ENCODE peak calls at places on chromosomes 12 and 14, in six cellular contexts. One of them, this sample, is unnamed. For H3K4me1, the result is how much of the 10 kb centered on the place peaks cover.

GRCh38 chr14:69685217-69685616 is 73.8 kb downstream of the SUSD6 start:
- DNase-seq in suprapubic skin: no peak
- DNase-seq in adrenal gland: no peak
- DNase-seq in tibial artery: no peak
- DNase-seq in HepG2: no peak
- DNase-seq in left lung: no peak
- DNase-seq in this sample: no peak

GRCh38 chr12:69442894-69443293 is 27.3 kb upstream of the FRS2 start:
- DNase-seq in HepG2: no peak
- DNase-seq in suprapubic skin: no peak
- DNase-seq in adrenal gland: no peak
- DNase-seq in left lung: no peak
- DNase-seq in tibial artery: no peak
- DNase-seq in this sample: no peak

GRCh38 chr12:22234561-22234960 is 99.9 kb downstream of the ST8SIA1 start:
- DNase-seq in adrenal gland: no peak
- DNase-seq in suprapubic skin: no peak
- DNase-seq in tibial artery: no peak
- DNase-seq in left lung: no peak
- DNase-seq in HepG2: no peak
- DNase-seq in this sample: no peak

GRCh38 chr14:93628048-93628447 is 160.2 kb downstream of the PRIMA1 start:
- DNase-seq in adrenal gland: no peak
- DNase-seq in HepG2: no peak
- DNase-seq in suprapubic skin: no peak
- DNase-seq in tibial artery: no peak
- DNase-seq in left lung: no peak
- DNase-seq in this sample: no peak

GRCh38 chr14:93044601-93045000 is 71.1 kb downstream of the ITPK1 start:
- DNase-seq in adrenal gland: no peak
- DNase-seq in suprapubic skin: no peak
- DNase-seq in HepG2: no peak
- DNase-seq in left lung: peak
- DNase-seq in tibial artery: no peak
- DNase-seq in this sample: no peak

GRCh38 chr12:45259732-45260480 is 44.0 kb downstream of the ANO6 start:
- DNase-seq in tibial artery: no peak
- DNase-seq in adrenal gland: no peak
- DNase-seq in suprapubic skin: no peak
- DNase-seq in left lung: no peak
- DNase-seq in HepG2: peak
- DNase-seq in this sample: no peak

GRCh38 chr14:83342590-83342989 is 1808.9 kb upstream of the SEL1L start:
- DNase-seq in tibial artery: peak
- DNase-seq in HepG2: no peak
- DNase-seq in adrenal gland: no peak
- DNase-seq in suprapubic skin: peak
- DNase-seq in left lung: no peak
- DNase-seq in this sample: no peak

GRCh38 chr12:68305278-68305677 is 26.9 kb downstream of the MDM1 start:
- DNase-seq in adrenal gland: no peak
- DNase-seq in tibial artery: no peak
- DNase-seq in suprapubic skin: no peak
- DNase-seq in left lung: no peak
- DNase-seq in HepG2: no peak
- DNase-seq in this sample: no peak

GRCh38 chr12:92403210-92404175 is 257.8 kb upstream of the BTG1 start:
- DNase-seq in tibial artery: no peak
- DNase-seq in adrenal gland: no peak
- DNase-seq in left lung: no peak
- DNase-seq in HepG2: no peak
- DNase-seq in suprapubic skin: no peak
- DNase-seq in this sample: peak

GRCh38 chr12:99232324-99232723 is 415.2 kb upstream of the GARIN6 start:
- DNase-seq in adrenal gland: no peak
- DNase-seq in suprapubic skin: no peak
- DNase-seq in tibial artery: no peak
- DNase-seq in HepG2: no peak
- DNase-seq in left lung: no peak
- DNase-seq in this sample: no peak

GRCh38 chr14:68794856-68795601 is 2.2 kb upstream of the ZFP36L1 start:
- DNase-seq in tibial artery: peak
- DNase-seq in adrenal gland: peak
- DNase-seq in suprapubic skin: no peak
- DNase-seq in HepG2: no peak
- DNase-seq in left lung: no peak
- DNase-seq in this sample: peak

GRCh38 chr14:31939934-31940333 is 137.2 kb upstream of the ARHGAP5 start:
- DNase-seq in suprapubic skin: no peak
- DNase-seq in HepG2: no peak
- DNase-seq in left lung: no peak
- DNase-seq in adrenal gland: no peak
- DNase-seq in tibial artery: no peak
- DNase-seq in this sample: no peak

GRCh38 chr12:107091381-107091780 is 2.0 kb downstream of the CRY1 start:
- DNase-seq in adrenal gland: peak
- DNase-seq in tibial artery: no peak
- DNase-seq in HepG2: no peak
- DNase-seq in left lung: no peak
- DNase-seq in suprapubic skin: no peak
- DNase-seq in this sample: no peak

GRCh38 chr12:51549637-51550036 is 41.4 kb upstream of the SCN8A start:
- DNase-seq in left lung: no peak
- DNase-seq in HepG2: no peak
- DNase-seq in suprapubic skin: no peak
- DNase-seq in adrenal gland: no peak
- DNase-seq in tibial artery: no peak
- DNase-seq in this sample: no peak

GRCh38 chr12:21428241-21428640 is 9.2 kb upstream of the PYROXD1 start:
- DNase-seq in HepG2: no peak
- DNase-seq in suprapubic skin: no peak
- DNase-seq in left lung: no peak
- DNase-seq in tibial artery: no peak
- DNase-seq in adrenal gland: no peak
- DNase-seq in this sample: no peak

GRCh38 chr14:64095620-64096019 is 198.6 kb downstream of the ESR2 start:
- DNase-seq in suprapubic skin: no peak
- DNase-seq in adrenal gland: no peak
- DNase-seq in left lung: no peak
- DNase-seq in tibial artery: no peak
- DNase-seq in HepG2: no peak
- DNase-seq in this sample: no peak

GRCh38 chr14:50045039-50045711 is 71.2 kb downstream of the VCPKMT start:
- DNase-seq in adrenal gland: peak
- DNase-seq in HepG2: peak
- DNase-seq in left lung: peak
- DNase-seq in suprapubic skin: peak
- DNase-seq in tibial artery: peak
- DNase-seq in this sample: peak

GRCh38 chr14:87522575-87522974 is 470.4 kb downstream of the GALC start:
- DNase-seq in adrenal gland: no peak
- DNase-seq in suprapubic skin: no peak
- DNase-seq in left lung: no peak
- DNase-seq in HepG2: no peak
- DNase-seq in tibial artery: no peak
- DNase-seq in this sample: no peak

GRCh38 chr12:50326636-50327284 is 43.4 kb upstream of the LIMA1 start:
- DNase-seq in HepG2: peak
- DNase-seq in tibial artery: no peak
- DNase-seq in adrenal gland: peak
- DNase-seq in suprapubic skin: no peak
- DNase-seq in left lung: peak
- DNase-seq in this sample: no peak

GRCh38 chr14:91041450-91041849 is 19.0 kb downstream of the RPS6KA5 start:
- DNase-seq in adrenal gland: no peak
- DNase-seq in left lung: no peak
- DNase-seq in tibial artery: no peak
- DNase-seq in suprapubic skin: no peak
- DNase-seq in HepG2: no peak
- DNase-seq in this sample: no peak

GRCh38 chr12:89708793-89709156 is at the start of gene ATP2B1:
- DNase-seq in tibial artery: peak
- DNase-seq in HepG2: peak
- DNase-seq in adrenal gland: peak
- DNase-seq in suprapubic skin: peak
- DNase-seq in left lung: peak
- DNase-seq in this sample: peak

GRCh38 chr12:43241971-43242370 is 310.0 kb downstream of the ADAMTS20 start:
- DNase-seq in tibial artery: no peak
- DNase-seq in HepG2: no peak
- DNase-seq in adrenal gland: no peak
- DNase-seq in left lung: no peak
- DNase-seq in suprapubic skin: no peak
- DNase-seq in this sample: no peak

GRCh38 chr12:12562016-12562483 is 613 bp downstream of the DUSP16 start:
- DNase-seq in tibial artery: no peak
- DNase-seq in adrenal gland: peak
- DNase-seq in HepG2: no peak
- DNase-seq in left lung: no peak
- DNase-seq in suprapubic skin: peak
- DNase-seq in this sample: peak

GRCh38 chr14:55123101-55123500 is 6.0 kb upstream of the LGALS3 start:
- DNase-seq in HepG2: no peak
- DNase-seq in left lung: peak
- DNase-seq in suprapubic skin: no peak
- DNase-seq in tibial artery: no peak
- DNase-seq in adrenal gland: no peak
- DNase-seq in this sample: no peak

GRCh38 chr14:64878775-64879634 is 702 bp downstream of the SPTB start:
- DNase-seq in tibial artery: no peak
- DNase-seq in adrenal gland: no peak
- DNase-seq in HepG2: no peak
- DNase-seq in suprapubic skin: peak
- DNase-seq in left lung: no peak
- DNase-seq in this sample: no peak

GRCh38 chr14:60125918-60126317 is 34.2 kb downstream of the PCNX4 start:
- DNase-seq in tibial artery: no peak
- DNase-seq in adrenal gland: no peak
- DNase-seq in suprapubic skin: no peak
- DNase-seq in HepG2: no peak
- DNase-seq in left lung: no peak
- DNase-seq in this sample: no peak

GRCh38 chr12:102302553-102302952 is 104.9 kb upstream of the PMCH start:
- DNase-seq in adrenal gland: no peak
- DNase-seq in suprapubic skin: no peak
- DNase-seq in left lung: no peak
- DNase-seq in HepG2: no peak
- DNase-seq in tibial artery: no peak
- DNase-seq in this sample: no peak

GRCh38 chr14:21092147-21093011 is 6.1 kb downstream of the ZNF219 start:
- DNase-seq in adrenal gland: peak
- DNase-seq in suprapubic skin: peak
- DNase-seq in left lung: peak
- DNase-seq in HepG2: peak
- DNase-seq in tibial artery: peak
- DNase-seq in this sample: peak
- H3K4me1 ChIP-seq in adrenal gland: under half
- H3K4me1 ChIP-seq in suprapubic skin: under half
- H3K4me1 ChIP-seq in left lung: under half
- H3K4me1 ChIP-seq in HepG2: under half
- H3K4me1 ChIP-seq in tibial artery: under half
- H3K4me1 ChIP-seq in this sample: under half

GRCh38 chr14:101449114-101449513 is 112.2 kb upstream of the DIO3 start:
- DNase-seq in adrenal gland: no peak
- DNase-seq in tibial artery: no peak
- DNase-seq in HepG2: no peak
- DNase-seq in suprapubic skin: no peak
- DNase-seq in left lung: no peak
- DNase-seq in this sample: no peak

GRCh38 chr14:101444116-101444515 is 117.2 kb upstream of the DIO3 start:
- DNase-seq in left lung: no peak
- DNase-seq in tibial artery: no peak
- DNase-seq in suprapubic skin: no peak
- DNase-seq in adrenal gland: no peak
- DNase-seq in HepG2: no peak
- DNase-seq in this sample: no peak

GRCh38 chr14:101442451-101442850 is 118.8 kb upstream of the DIO3 start:
- DNase-seq in adrenal gland: no peak
- DNase-seq in HepG2: no peak
- DNase-seq in suprapubic skin: no peak
- DNase-seq in left lung: no peak
- DNase-seq in tibial artery: no peak
- DNase-seq in this sample: peak

GRCh38 chr14:101445278-101445677 is 116.0 kb upstream of the DIO3 start:
- DNase-seq in HepG2: no peak
- DNase-seq in suprapubic skin: no peak
- DNase-seq in adrenal gland: no peak
- DNase-seq in left lung: no peak
- DNase-seq in tibial artery: no peak
- DNase-seq in this sample: no peak

GRCh38 chr14:101446387-101446969 is 114.8 kb upstream of the DIO3 start:
- DNase-seq in HepG2: no peak
- DNase-seq in suprapubic skin: no peak
- DNase-seq in tibial artery: no peak
- DNase-seq in adrenal gland: no peak
- DNase-seq in left lung: no peak
- DNase-seq in this sample: no peak
- H3K4me1 ChIP-seq in HepG2: under half
- H3K4me1 ChIP-seq in suprapubic skin: under half
- H3K4me1 ChIP-seq in tibial artery: under half
- H3K4me1 ChIP-seq in adrenal gland: under half
- H3K4me1 ChIP-seq in left lung: under half
- H3K4me1 ChIP-seq in this sample: under half

GRCh38 chr12:121533391-121534090 is 47.3 kb downstream of the KDM2B start:
- DNase-seq in suprapubic skin: no peak
- DNase-seq in left lung: peak
- DNase-seq in adrenal gland: no peak
- DNase-seq in tibial artery: no peak
- DNase-seq in HepG2: no peak
- DNase-seq in this sample: no peak
- H3K4me1 ChIP-seq in suprapubic skin: under half
- H3K4me1 ChIP-seq in left lung: under half
- H3K4me1 ChIP-seq in adrenal gland: under half
- H3K4me1 ChIP-seq in tibial artery: under half
- H3K4me1 ChIP-seq in HepG2: under half
- H3K4me1 ChIP-seq in this sample: half or more

DNA sequence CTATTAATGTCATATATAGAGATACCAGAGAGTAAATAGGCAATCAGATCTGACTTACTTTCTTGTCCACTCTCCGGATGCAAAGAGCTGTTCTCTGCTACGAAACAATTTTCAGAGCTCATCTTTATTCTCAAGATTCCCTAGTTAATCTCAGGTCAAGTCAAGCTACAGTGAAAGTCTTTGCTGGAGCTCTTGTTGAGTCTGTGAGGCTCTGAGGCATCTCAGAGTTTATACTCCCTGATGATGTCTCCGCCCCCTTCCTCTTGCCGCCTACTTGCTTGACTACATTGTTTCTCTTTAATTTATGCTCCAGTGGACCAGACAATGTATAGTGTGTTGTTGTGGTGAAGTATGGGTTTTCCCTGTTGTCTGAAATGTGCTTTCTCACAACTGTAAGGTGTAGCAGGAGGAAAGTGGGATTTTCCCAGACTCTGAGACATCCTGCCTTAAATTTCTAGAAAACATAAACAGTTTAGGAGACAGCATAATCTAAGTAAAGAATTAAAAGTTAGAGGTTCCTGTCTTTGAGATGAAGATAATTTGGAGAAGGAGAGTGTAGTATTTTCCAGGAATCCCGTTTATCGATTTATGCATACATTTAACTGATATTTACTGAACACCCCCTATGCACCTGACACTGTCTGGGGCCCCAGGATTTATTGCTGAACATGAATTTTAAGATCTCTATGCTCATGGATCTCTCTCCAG is at the start of gene CD69:
- DNase-seq in HepG2: no peak
- DNase-seq in suprapubic skin: no peak
- DNase-seq in tibial artery: no peak
- DNase-seq in adrenal gland: no peak
- DNase-seq in left lung: no peak
- DNase-seq in this sample: peak
- H3K4me1 ChIP-seq in HepG2: under half
- H3K4me1 ChIP-seq in suprapubic skin: under half
- H3K4me1 ChIP-seq in tibial artery: under half
- H3K4me1 ChIP-seq in adrenal gland: under half
- H3K4me1 ChIP-seq in left lung: under half
- H3K4me1 ChIP-seq in this sample: under half

This sample was measured in CD8-positive, alpha-beta memory T cell.